ENCODE peak calls at places on chromosome X, in ten cellular contexts. M is colonic mucosa, X is lower lobe of right lung, G is RWPE1, A is HFFc6, U is nephron progenitor cell, I is fibroblast of lung, V is thoracic aorta, H is pancreas, Q is body of pancreas. Z is an unnamed sample.

GRCh38 chrX:71996826-71997225 is 86.2 kb downstream of the NHSL2 start:
- DNase-seq in M (no peak), X (no peak), G (no peak), A (peak), U (no peak), I (no peak), V (no peak), H (no peak), Q (no peak), Z (peak)

GRCh38 chrX:66698273-66699204 is 59.7 kb upstream of the EDA2R start:
- DNase-seq in M (no peak), X (no peak), G (no peak), A (no peak), U (no peak), I (no peak), V (no peak), H (no peak), Q (no peak), Z (no peak)

GRCh38 chrX:155048997-155049619 is 21.8 kb downstream of the CMC4 start:
- DNase-seq in M (peak), X (no peak), G (no peak), A (peak), U (peak), I (peak), V (no peak), H (peak), Q (peak), Z (peak)

GRCh38 chrX:132022115-132022862 is 813 bp upstream of the STK26 start:
- DNase-seq in M (peak), X (no peak), G (no peak), A (no peak), U (no peak), I (peak), V (no peak), H (no peak), Q (peak), Z (no peak)

GRCh38 chrX:19864736-19865135 is 22.7 kb downstream of the SH3KBP1 start:
- DNase-seq in M (no peak), X (no peak), G (no peak), A (no peak), U (no peak), I (no peak), V (no peak), H (no peak), Q (no peak), Z (no peak)

GRCh38 chrX:149910178-149910695 is 19.1 kb upstream of the HSFX4 start:
- DNase-seq in M (no peak), X (no peak), G (no peak), A (no peak), U (no peak), I (no peak), V (no peak), H (no peak), Q (no peak), Z (no peak)

GRCh38 chrX:8204169-8204935 is 33.3 kb upstream of the VCX2 start:
- DNase-seq in M (no peak), X (no peak), G (no peak), A (no peak), U (no peak), I (no peak), V (no peak), H (no peak), Q (no peak), Z (no peak)

GRCh38 chrX:106415276-106415895 is 196.4 kb upstream of the RADX start:
- DNase-seq in M (peak), X (no peak), G (peak), A (peak), U (peak), I (peak), V (no peak), H (peak), Q (peak), Z (peak)

GRCh38 chrX:425056-425455 is 38.3 kb upstream of the PPP2R3B start:
- DNase-seq in M (no peak), X (peak), G (no peak), A (no peak), U (no peak), I (no peak), V (no peak), H (no peak), Q (no peak), Z (no peak)

GRCh38 chrX:357693-358471 is 28.8 kb downstream of the PPP2R3B start:
- DNase-seq in M (no peak), X (peak), G (peak), A (peak), U (no peak), I (no peak), V (no peak), H (no peak), Q (no peak), Z (peak)

GRCh38 chrX:43557792-43558191 is 98.3 kb upstream of the MAOA start:
- DNase-seq in M (peak), X (peak), G (peak), A (peak), U (peak), I (peak), V (peak), H (peak), Q (peak), Z (peak)

GRCh38 chrX:48689143-48689920 is 5.7 kb downstream of the WAS start:
- DNase-seq in M (no peak), X (no peak), G (no peak), A (no peak), U (no peak), I (no peak), V (no peak), H (no peak), Q (no peak), Z (no peak)

GRCh38 chrX:107493141-107493540 is 43.7 kb downstream of the FRMPD3 start:
- DNase-seq in M (no peak), X (no peak), G (no peak), A (no peak), U (no peak), I (no peak), V (no peak), H (no peak), Q (no peak), Z (no peak)

GRCh38 chrX:48971325-48972213 is at the start of gene KCND1:
- DNase-seq in M (peak), X (no peak), G (no peak), A (peak), U (peak), I (peak), V (no peak), H (peak), Q (peak), Z (peak)

GRCh38 chrX:68432648-68433047 is 647 bp downstream of the OPHN1 start:
- DNase-seq in M (no peak), X (no peak), G (no peak), A (no peak), U (no peak), I (peak), V (no peak), H (no peak), Q (no peak), Z (no peak)

GRCh38 chrX:74510401-74510800 is 89.1 kb downstream of the SLC16A2 start:
- DNase-seq in M (no peak), X (no peak), G (no peak), A (no peak), U (no peak), I (no peak), V (no peak), H (no peak), Q (no peak), Z (no peak)

GRCh38 chrX:3788494-3789233 is 75.2 kb upstream of the PRKX start:
- DNase-seq in M (no peak), X (no peak), G (no peak), A (no peak), U (peak), I (no peak), V (no peak), H (no peak), Q (no peak), Z (no peak)

GRCh38 chrX:143500751-143501150 is 16.5 kb downstream of the SPANXN3 start:
- DNase-seq in M (no peak), X (no peak), G (no peak), A (no peak), U (no peak), I (no peak), V (no peak), H (no peak), Q (no peak), Z (peak)

GRCh38 chrX:101368800-101369199 is 17.2 kb downstream of the BTK start:
- DNase-seq in M (no peak), X (no peak), G (no peak), A (no peak), U (no peak), I (no peak), V (no peak), H (no peak), Q (no peak), Z (no peak)

GRCh38 chrX:17860179-17860780 is 818 bp downstream of the RAI2 start:
- DNase-seq in M (no peak), X (no peak), G (no peak), A (no peak), U (peak), I (no peak), V (no peak), H (peak), Q (no peak), Z (no peak)

GRCh38 chrX:97026406-97026805 is 142.7 kb downstream of the RPA4 start:
- DNase-seq in M (no peak), X (no peak), G (no peak), A (peak), U (no peak), I (no peak), V (no peak), H (no peak), Q (no peak), Z (peak)

DNA sequence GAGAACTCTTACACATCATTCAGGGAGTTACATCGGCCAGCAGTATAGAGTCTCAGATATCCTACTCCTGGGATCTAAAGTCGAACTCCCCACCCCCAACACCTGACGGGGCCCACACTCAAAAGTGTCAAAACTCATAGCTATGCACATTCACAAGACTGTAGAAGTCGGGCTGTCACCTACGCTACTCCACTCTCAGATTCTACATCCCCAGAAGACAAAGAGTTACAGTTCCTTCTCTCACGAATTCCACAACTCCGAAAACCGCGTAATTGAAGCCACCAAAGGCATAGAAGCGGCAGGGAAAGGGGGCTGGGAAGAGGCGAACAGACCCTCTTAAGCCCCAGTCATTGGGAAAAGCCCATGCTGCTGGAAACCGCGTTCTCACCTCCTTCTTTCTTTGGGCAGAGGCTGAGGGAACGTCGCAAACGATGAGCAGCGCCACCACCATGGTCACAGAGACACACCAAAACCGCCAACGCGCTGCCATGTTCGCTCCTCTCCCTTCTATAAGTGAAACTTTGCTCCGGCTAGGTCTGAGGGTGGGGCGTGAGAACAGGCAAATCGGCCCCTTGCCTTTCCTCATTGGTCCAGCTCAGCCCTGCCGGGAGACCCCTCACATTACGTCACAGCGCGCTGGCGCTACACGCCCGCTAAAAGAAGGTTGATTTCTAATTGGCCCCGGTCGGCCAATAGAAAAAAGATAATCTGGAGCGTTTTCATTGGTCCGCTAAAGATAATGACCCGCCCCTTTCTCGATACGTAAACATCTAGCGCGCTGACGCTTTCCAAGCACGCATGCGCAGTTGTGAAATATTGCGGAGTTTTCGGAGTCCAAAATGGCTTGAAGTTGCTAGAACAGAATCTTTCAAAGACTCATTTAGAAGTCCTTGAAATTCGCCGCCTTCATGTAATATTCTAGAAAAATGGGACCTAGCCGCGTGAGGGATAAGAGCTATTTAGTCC is at the start of gene MAGT1:
- DNase-seq in M (peak), X (peak), G (peak), A (peak), U (peak), I (peak), V (peak), H (peak), Q (peak), Z (peak)
- TF ChIP-seq CTCF in M (no peak), X (no peak), G (no peak), A (no peak), U (no peak), I (no peak), V (no peak), H (no peak), Q (no peak), Z (no peak)

GRCh38 chrX:13747836-13748235 is 13.3 kb downstream of the OFD1 start:
- DNase-seq in M (peak), X (no peak), G (no peak), A (peak), U (no peak), I (peak), V (no peak), H (peak), Q (peak), Z (peak)
- TF ChIP-seq CTCF in M (peak), X (peak), G (peak), A (peak), U (peak), I (peak), V (peak), H (peak), Q (peak), Z (peak)

DNA sequence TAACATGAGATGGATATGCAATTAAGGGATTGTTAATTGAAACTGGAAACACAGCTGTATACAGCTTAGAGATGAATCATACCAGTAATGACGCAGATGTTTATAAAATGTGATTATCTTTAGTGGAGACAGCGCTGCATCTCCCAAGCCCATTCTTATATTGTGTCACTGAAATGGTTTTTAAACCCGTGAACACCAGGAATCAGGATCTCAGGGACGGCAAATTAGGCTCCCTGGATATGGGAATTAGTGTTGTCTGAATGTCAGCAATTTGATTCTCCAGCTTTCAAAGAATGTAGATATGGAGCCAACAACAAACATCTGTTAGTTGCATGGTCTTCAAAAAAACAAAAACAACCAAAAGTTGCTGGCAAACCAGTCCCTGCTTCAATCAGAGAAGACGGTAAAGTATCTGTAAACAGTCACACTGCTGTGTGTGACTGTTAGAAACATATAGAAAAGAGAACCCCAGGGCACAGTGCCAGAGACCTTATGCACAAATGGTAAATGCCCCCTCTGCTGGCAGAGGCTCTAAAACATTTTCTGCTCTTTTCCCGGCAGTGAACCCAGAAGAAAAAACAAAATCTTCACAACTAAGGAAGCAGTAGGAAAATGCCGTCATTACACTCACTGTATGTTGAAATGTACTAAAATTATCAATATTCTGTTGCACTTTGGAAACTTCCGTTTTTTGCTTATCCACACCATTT is 351.9 kb upstream of the FTHL17 start:
- DNase-seq in M (peak), X (no peak), G (peak), A (peak), U (peak), I (peak), V (no peak), H (no peak), Q (peak), Z (peak)
- TF ChIP-seq CTCF in M (no peak), X (no peak), G (no peak), A (peak), U (peak), I (peak), V (no peak), H (no peak), Q (no peak), Z (peak)

GRCh38 chrX:118000518-118000917 is 116.1 kb downstream of the KLHL13 start:
- DNase-seq in M (no peak), X (no peak), G (no peak), A (no peak), U (no peak), I (no peak), V (no peak), H (no peak), Q (no peak), Z (no peak)

GRCh38 chrX:117995378-117995777 is 121.2 kb downstream of the KLHL13 start:
- DNase-seq in M (no peak), X (no peak), G (no peak), A (no peak), U (no peak), I (no peak), V (no peak), H (no peak), Q (no peak), Z (no peak)

GRCh38 chrX:117996408-117996807 is 120.2 kb downstream of the KLHL13 start:
- DNase-seq in M (no peak), X (no peak), G (peak), A (no peak), U (no peak), I (no peak), V (no peak), H (no peak), Q (no peak), Z (no peak)

GRCh38 chrX:117998171-117998570 is 118.4 kb downstream of the KLHL13 start:
- DNase-seq in M (no peak), X (no peak), G (no peak), A (no peak), U (no peak), I (no peak), V (no peak), H (no peak), Q (no peak), Z (no peak)

GRCh38 chrX:117996918-117997480 is 119.6 kb downstream of the KLHL13 start:
- DNase-seq in M (no peak), X (no peak), G (peak), A (no peak), U (no peak), I (peak), V (no peak), H (no peak), Q (no peak), Z (peak)
- TF ChIP-seq CTCF in M (no peak), X (no peak), G (peak), A (no peak), U (no peak), I (peak), V (no peak), H (no peak), Q (no peak), Z (peak)

GRCh38 chrX:37367946-37368345 is 18.8 kb downstream of the PRRG1 start:
- DNase-seq in M (no peak), X (no peak), G (no peak), A (no peak), U (no peak), I (no peak), V (no peak), H (no peak), Q (no peak), Z (peak)
- TF ChIP-seq CTCF in M (no peak), X (no peak), G (no peak), A (no peak), U (no peak), I (no peak), V (no peak), H (no peak), Q (no peak), Z (no peak)

DNA sequence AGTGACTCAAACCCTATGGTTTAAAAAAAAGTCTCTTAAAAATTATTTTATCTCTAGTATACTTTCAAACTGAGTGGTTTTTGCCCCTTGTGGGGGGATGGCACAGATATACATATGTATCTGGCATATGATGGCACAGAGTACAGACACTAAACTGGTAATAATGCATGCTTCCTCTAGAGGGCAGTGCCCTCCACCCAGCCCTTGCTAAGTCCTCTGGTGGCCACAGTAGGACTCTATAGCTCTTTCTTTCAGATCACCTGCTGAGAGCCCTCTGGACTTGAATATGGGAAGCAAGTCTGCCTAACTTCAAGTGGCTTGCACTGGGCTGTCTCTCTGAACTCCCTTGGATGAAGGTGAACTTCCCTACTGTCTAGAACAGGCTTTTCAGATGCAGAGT is 66.3 kb downstream of the TSPAN7 start:
- DNase-seq in M (peak), X (no peak), G (peak), A (peak), U (no peak), I (peak), V (no peak), H (no peak), Q (peak), Z (peak)
- TF ChIP-seq CTCF in M (peak), X (peak), G (no peak), A (peak), U (peak), I (no peak), V (no peak), H (peak), Q (peak), Z (peak)

GRCh38 chrX:115679460-115679859 is 118.5 kb downstream of the PLS3 start:
- DNase-seq in M (no peak), X (no peak), G (peak), A (peak), U (no peak), I (peak), V (no peak), H (no peak), Q (no peak), Z (peak)
- TF ChIP-seq CTCF in M (no peak), X (peak), G (peak), A (peak), U (peak), I (peak), V (peak), H (no peak), Q (no peak), Z (peak)

DNA sequence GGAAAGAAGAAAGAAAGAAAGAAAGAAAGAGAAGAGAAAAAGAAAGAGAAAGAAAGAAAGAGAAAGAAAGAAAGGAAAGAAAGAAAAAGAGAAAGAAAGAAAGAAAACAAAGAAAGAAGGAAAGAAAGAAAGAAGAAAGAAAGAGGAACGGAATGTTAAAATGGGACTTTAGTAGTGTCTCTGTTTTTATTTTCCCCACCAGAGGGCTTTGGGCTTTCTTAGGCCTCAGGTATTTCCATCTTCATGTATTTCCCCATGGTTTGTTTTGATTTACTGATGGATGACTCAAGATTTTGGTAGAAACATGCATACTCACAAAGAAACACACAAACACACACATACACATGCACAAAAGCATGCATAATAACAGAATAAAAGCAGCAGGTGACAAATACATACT is 181.2 kb downstream of the AFF2 start:
- DNase-seq in M (no peak), X (no peak), G (no peak), A (no peak), U (no peak), I (no peak), V (no peak), H (no peak), Q (no peak), Z (no peak)
- TF ChIP-seq CTCF in M (no peak), X (no peak), G (no peak), A (no peak), U (no peak), I (no peak), V (no peak), H (no peak), Q (no peak), Z (peak)

DNA sequence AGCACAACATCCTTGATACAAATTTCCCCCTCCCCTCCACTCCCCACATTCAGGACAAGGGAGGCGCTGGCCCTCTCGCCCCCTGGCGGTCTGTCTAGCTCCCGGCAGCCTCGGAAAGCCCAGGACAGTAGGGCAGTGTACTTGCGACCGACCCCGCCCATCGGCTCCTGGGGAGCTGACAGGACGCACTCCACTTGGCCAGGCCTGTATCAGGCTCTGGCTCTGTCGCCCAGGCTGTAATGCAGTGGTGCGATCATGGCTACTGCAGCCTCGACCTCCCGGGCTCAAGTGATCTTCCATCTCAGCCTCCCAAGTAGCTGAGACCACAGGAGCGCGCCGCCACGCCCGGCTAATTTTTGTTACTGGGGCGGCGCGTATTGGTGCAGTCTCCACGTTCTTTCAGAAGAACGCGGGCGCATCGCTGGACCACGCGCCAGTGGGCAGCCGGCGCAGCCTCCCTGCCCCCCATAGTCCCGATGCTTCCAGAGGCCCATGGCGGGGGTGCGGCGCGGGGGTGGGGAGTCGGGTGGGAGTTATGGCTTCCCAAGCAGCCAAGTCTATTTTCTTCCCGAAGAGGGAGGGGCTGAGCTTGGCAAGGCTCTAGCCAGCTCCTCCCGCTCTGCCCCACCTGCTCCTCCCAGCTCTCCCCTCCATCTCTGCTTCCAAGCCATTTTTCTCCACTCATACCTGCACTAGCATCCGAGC is 7.8 kb upstream of the AKAP14 start:
- DNase-seq in M (peak), X (peak), G (peak), A (peak), U (peak), I (peak), V (no peak), H (peak), Q (peak), Z (peak)
- TF ChIP-seq CTCF in M (peak), X (peak), G (peak), A (peak), U (peak), I (peak), V (peak), H (peak), Q (peak), Z (peak)